ENCODE peak calls at places on chromosome 13, in seven cellular contexts. X is lung, B is spleen, O is heart right ventricle, D is lower lobe of right lung, R is breast epithelium, I is A673. Y is an unnamed sample. For H3K4me1, the result is how much of the 10 kb centered on the place peaks cover.

GRCh38 chr13:41905600-41906254 is 55.2 kb downstream of the VWA8 start:
- DNase-seq in O (no peak), R (no peak), D (no peak), B (no peak), X (no peak), I (peak), Y (no peak)

GRCh38 chr13:44243198-44243852 is 130.3 kb upstream of the SERP2 start:
- DNase-seq in R (peak), X (no peak), I (peak), O (no peak), D (peak), B (no peak), Y (no peak)

GRCh38 chr13:112627161-112627560 is 39.2 kb upstream of the TUBGCP3 start:
- DNase-seq in I (no peak), R (no peak), X (no peak), O (no peak), D (no peak), B (peak), Y (no peak)

GRCh38 chr13:103517066-103517767 is 451.0 kb upstream of the SLC10A2 start:
- DNase-seq in X (no peak), O (no peak), B (no peak), D (no peak), I (no peak), R (no peak), Y (no peak)

GRCh38 chr13:114309806-114310410 is 4.4 kb upstream of the CHAMP1 start:
- DNase-seq in I (no peak), B (peak), R (no peak), O (no peak), X (no peak), D (no peak), Y (no peak)

GRCh38 chr13:37617162-37617561 is 18.6 kb upstream of the POSTN start:
- DNase-seq in I (peak), D (no peak), X (no peak), O (no peak), R (no peak), B (no peak), Y (no peak)

GRCh38 chr13:35957174-35957867 is 173.9 kb downstream of the DCLK1 start:
- DNase-seq in R (no peak), B (no peak), O (no peak), X (no peak), I (no peak), D (no peak), Y (no peak)

GRCh38 chr13:53501387-53501786 is 472.8 kb downstream of the OLFM4 start:
- DNase-seq in B (no peak), R (no peak), I (no peak), O (no peak), X (no peak), D (no peak), Y (no peak)

GRCh38 chr13:40665754-40666057 is 735 bp downstream of the FOXO1 start:
- DNase-seq in R (no peak), O (no peak), I (peak), X (no peak), B (no peak), D (no peak), Y (no peak)

GRCh38 chr13:76965759-76966421 is 17.6 kb downstream of the ACOD1 start:
- DNase-seq in D (no peak), I (peak), O (peak), X (no peak), B (no peak), R (no peak), Y (no peak)

GRCh38 chr13:76425930-76426329 is 460.3 kb downstream of the KCTD12 start:
- DNase-seq in O (no peak), D (no peak), R (no peak), I (peak), B (no peak), X (no peak), Y (no peak)

GRCh38 chr13:45807520-45808099 is 43.9 kb downstream of the SIAH3 start:
- DNase-seq in B (no peak), X (no peak), R (no peak), O (no peak), I (peak), D (no peak), Y (no peak)

GRCh38 chr13:112849500-112849899 is 119.5 kb upstream of the MCF2L start:
- DNase-seq in I (peak), O (no peak), B (peak), R (no peak), X (peak), D (no peak), Y (no peak)

GRCh38 chr13:114024603-114025431 is 50.9 kb upstream of the C13orf46 start:
- DNase-seq in R (no peak), D (no peak), I (no peak), O (peak), X (no peak), B (no peak), Y (no peak)

GRCh38 chr13:99962242-99962641 is 9.3 kb downstream of the ZIC5 start:
- DNase-seq in R (no peak), I (no peak), X (no peak), B (no peak), O (no peak), D (no peak), Y (no peak)
- H3K4me1 ChIP-seq in R (under half), I (half or more), X (under half), B (under half), O (under half), D (under half), Y (under half)

DNA sequence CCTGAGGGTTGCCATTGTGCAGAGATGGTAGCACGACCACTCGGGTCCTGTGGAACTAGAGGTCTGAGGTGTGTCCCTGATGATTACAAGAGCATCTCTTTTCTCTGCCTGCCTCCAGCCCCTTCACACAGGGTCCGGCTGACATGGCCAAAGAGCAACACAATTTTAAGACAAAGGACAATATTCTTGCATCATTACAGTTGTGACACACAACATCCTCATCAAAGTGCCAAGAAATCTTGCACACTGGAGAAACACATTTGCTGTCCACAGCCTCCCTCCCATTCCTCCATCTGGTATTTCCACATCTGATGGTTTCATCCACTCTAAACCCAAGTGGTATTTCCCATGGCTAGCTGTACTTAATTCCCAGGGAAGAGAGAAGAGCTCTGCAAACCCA is 12.8 kb downstream of the COL4A1 start:
- DNase-seq in D (no peak), O (no peak), X (no peak), I (no peak), R (no peak), B (no peak), Y (no peak)
- H3K4me1 ChIP-seq in D (under half), O (half or more), X (under half), I (under half), R (under half), B (under half), Y (under half)

GRCh38 chr13:25912961-25913360 is 138.9 kb downstream of the SHISA2 start:
- DNase-seq in X (no peak), D (no peak), O (no peak), I (no peak), B (no peak), R (no peak), Y (no peak)

GRCh38 chr13:25911020-25911419 is 140.8 kb downstream of the SHISA2 start:
- DNase-seq in D (no peak), I (no peak), R (no peak), O (no peak), B (no peak), X (no peak), Y (no peak)

GRCh38 chr13:25920277-25920676 is 131.5 kb downstream of the SHISA2 start:
- DNase-seq in R (no peak), B (no peak), I (no peak), D (no peak), X (no peak), O (no peak), Y (no peak)

GRCh38 chr13:25920931-25921330 is 130.9 kb downstream of the SHISA2 start:
- DNase-seq in I (no peak), R (no peak), X (no peak), O (no peak), B (no peak), D (no peak), Y (no peak)

DNA sequence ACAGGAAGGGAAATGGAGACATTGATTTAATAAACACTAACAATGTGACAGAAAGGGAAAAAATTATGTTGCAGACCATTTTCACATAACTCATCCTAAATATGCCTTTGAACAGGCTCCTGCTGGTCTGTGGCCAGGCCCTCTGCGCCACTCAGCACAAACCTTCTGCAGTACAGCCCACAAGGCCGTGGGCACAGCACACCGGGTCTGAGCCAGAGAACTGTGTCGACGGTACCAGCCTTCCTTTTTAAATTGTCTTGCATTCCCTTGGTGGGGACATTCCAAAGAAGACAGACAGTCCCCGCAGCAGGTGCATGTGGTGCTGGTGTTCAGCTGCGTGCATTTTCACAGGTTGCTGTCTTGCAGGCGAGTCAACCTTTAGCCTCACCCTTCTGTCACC is 135.7 kb downstream of the SHISA2 start:
- DNase-seq in B (no peak), O (no peak), R (no peak), I (no peak), X (no peak), D (no peak), Y (no peak)
- H3K4me1 ChIP-seq in B (under half), O (under half), R (under half), I (under half), X (under half), D (under half), Y (under half)

GRCh38 chr13:48405865-48406264 is 7.0 kb downstream of the LPAR6 start:
- DNase-seq in D (no peak), B (no peak), R (no peak), O (no peak), I (no peak), X (no peak), Y (no peak)
- H3K4me1 ChIP-seq in D (half or more), B (under half), R (under half), O (under half), I (under half), X (under half), Y (under half)

GRCh38 chr13:43111887-43112400 is 88.6 kb downstream of the DNAJC15 start:
- DNase-seq in I (peak), O (no peak), D (no peak), B (no peak), X (no peak), R (no peak), Y (no peak)

GRCh38 chr13:43110658-43111057 is 87.3 kb downstream of the DNAJC15 start:
- DNase-seq in X (no peak), R (no peak), B (no peak), D (no peak), O (no peak), I (no peak), Y (no peak)

GRCh38 chr13:43113603-43114002 is 90.2 kb downstream of the DNAJC15 start:
- DNase-seq in O (no peak), R (no peak), X (no peak), B (no peak), I (no peak), D (no peak), Y (no peak)

GRCh38 chr13:43116242-43116641 is 92.9 kb downstream of the DNAJC15 start:
- DNase-seq in O (no peak), D (no peak), R (no peak), X (no peak), B (no peak), I (no peak), Y (no peak)

GRCh38 chr13:43114504-43114903 is 91.1 kb downstream of the DNAJC15 start:
- DNase-seq in O (no peak), I (no peak), R (no peak), D (no peak), B (no peak), X (no peak), Y (no peak)
- H3K4me1 ChIP-seq in O (under half), I (under half), R (under half), D (under half), B (under half), X (under half), Y (under half)

GRCh38 chr13:52454825-52455676 is at the start of gene CKAP2:
- DNase-seq in R (peak), X (peak), I (peak), O (peak), B (peak), D (peak), Y (peak)

GRCh38 chr13:52450793-52451116 is 321 bp upstream of the VPS36 start:
- DNase-seq in R (no peak), O (no peak), I (no peak), D (no peak), X (no peak), B (no peak), Y (no peak)

GRCh38 chr13:52450012-52450792 is at the start of gene VPS36:
- DNase-seq in O (peak), R (peak), X (peak), I (peak), D (peak), B (peak), Y (peak)

GRCh38 chr13:52454459-52454824 is 836 bp upstream of the CKAP2 start:
- DNase-seq in D (no peak), X (no peak), O (no peak), B (peak), R (no peak), I (no peak), Y (no peak)

DNA sequence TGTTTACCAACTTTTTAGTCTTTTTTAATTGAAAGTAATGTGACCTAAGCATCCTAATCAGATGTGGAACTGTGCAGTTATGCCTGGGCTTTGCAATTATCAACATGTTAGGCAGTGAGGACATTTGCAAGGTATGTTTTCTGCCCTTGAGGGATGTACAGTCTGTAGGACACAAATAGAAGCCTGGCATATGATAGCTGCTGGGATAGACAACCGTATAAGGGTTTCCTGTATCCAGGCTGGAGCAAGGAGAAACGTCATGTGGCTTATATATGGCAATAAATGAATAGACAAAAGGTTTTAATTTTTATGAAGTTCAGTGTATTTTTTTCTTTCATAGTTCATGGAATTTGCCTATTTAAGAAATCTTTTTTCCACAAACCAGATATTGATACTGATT is 2.0 kb upstream of the VPS36 start:
- DNase-seq in B (no peak), I (no peak), R (no peak), O (no peak), D (no peak), X (no peak), Y (no peak)
- H3K4me1 ChIP-seq in B (under half), I (under half), R (under half), O (under half), D (under half), X (under half), Y (under half)

DNA sequence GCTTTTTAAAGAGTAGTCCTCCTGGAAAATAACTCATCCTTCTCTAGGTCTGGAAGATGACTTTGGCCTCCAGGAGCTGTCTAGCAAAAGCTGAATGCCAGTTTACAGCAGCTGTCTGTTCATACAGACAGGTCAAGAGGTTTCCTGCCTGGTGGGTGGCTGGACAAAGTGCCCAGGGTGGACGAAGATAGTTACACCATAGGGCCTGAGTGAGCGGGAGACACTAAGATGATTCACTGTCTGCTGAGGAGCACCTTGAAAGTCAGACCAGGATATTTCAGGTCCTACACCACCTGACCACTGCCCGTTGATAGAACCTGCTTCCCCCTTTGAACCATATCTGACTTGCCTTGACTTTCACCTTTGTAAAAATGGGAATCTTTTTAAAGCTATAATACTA is 49.2 kb upstream of the RCBTB2 start:
- DNase-seq in B (no peak), X (no peak), R (no peak), O (no peak), D (no peak), I (no peak), Y (no peak)
- H3K4me1 ChIP-seq in B (under half), X (under half), R (under half), O (under half), D (under half), I (under half), Y (under half)

GRCh38 chr13:73987618-73988017 is 146.6 kb downstream of the KLF12 start:
- DNase-seq in O (no peak), D (no peak), I (no peak), R (no peak), B (no peak), X (no peak), Y (no peak)

GRCh38 chr13:73991884-73992283 is 142.3 kb downstream of the KLF12 start:
- DNase-seq in X (no peak), B (no peak), D (no peak), I (no peak), O (no peak), R (no peak), Y (no peak)

GRCh38 chr13:73991384-73991783 is 142.8 kb downstream of the KLF12 start:
- DNase-seq in X (no peak), O (no peak), R (no peak), B (no peak), I (no peak), D (no peak), Y (no peak)

GRCh38 chr13:73985789-73986188 is 148.4 kb downstream of the KLF12 start:
- DNase-seq in X (no peak), B (no peak), O (no peak), D (no peak), R (no peak), I (no peak), Y (no peak)

GRCh38 chr13:73989244-73989843 is 144.9 kb downstream of the KLF12 start:
- DNase-seq in R (no peak), I (no peak), D (no peak), X (no peak), O (no peak), B (no peak), Y (no peak)
- H3K4me1 ChIP-seq in R (under half), I (under half), D (under half), X (under half), O (under half), B (under half), Y (under half)

Y was measured in esophagus squamous epithelium.